ENCODE peak calls at places on chromosomes 6 and 20, in four cellular contexts. Z, X, G and E are unnamed samples.

GRCh38 chr6:129586815-129587214 is 123.2 kb downstream of the ARHGAP18 start:
- DNase-seq in Z (no peak), X (no peak), G (no peak), E (no peak)

GRCh38 chr6:46014511-46015118 is 1.0 kb downstream of the CLIC5 start:
- DNase-seq in Z (no peak), X (no peak), G (peak; percentile 50), E (no peak)

GRCh38 chr6:87198496-87198895 is 43.1 kb downstream of the ZNF292 start:
- DNase-seq in Z (no peak), X (no peak), G (no peak), E (no peak)

GRCh38 chr20:63552481-63553249 is 1.3 kb upstream of the FNDC11 start:
- DNase-seq in Z (peak; percentile 52), X (no peak), G (no peak), E (peak; percentile 62)

GRCh38 chr20:32227744-32228688 is 20.3 kb downstream of the POFUT1 start:
- DNase-seq in Z (no peak), X (no peak), G (no peak), E (no peak)

GRCh38 chr6:11989376-11989775 is 22.7 kb upstream of the HIVEP1 start:
- DNase-seq in Z (no peak), X (no peak), G (no peak), E (no peak)

GRCh38 chr6:138734585-138734984 is 39.0 kb upstream of the CCDC28A start:
- DNase-seq in Z (no peak), X (no peak), G (no peak), E (no peak)

GRCh38 chr6:156886409-156886808 is 109.2 kb downstream of the ARID1B start:
- DNase-seq in Z (no peak), X (no peak), G (no peak), E (no peak)

GRCh38 chr6:160137989-160138835 is 16.6 kb downstream of the SLC22A1 start:
- DNase-seq in Z (peak; percentile 23), X (peak; percentile 57), G (peak; percentile 66), E (peak; percentile 61)

GRCh38 chr6:88725111-88725711 is 238.2 kb downstream of the RNGTT start:
- DNase-seq in Z (peak; percentile 26), X (peak; percentile 4), G (peak; percentile 77), E (no peak)

GRCh38 chr6:169966312-169967181 is 215.1 kb downstream of the ERMARD start:
- DNase-seq in Z (no peak), X (no peak), G (no peak), E (no peak)

GRCh38 chr6:118748311-118749062 is 97.1 kb upstream of the CEP85L start:
- DNase-seq in Z (no peak), X (no peak), G (peak; percentile 43), E (no peak)

GRCh38 chr6:15911753-15912504 is 217.0 kb upstream of the MYLIP start:
- DNase-seq in Z (no peak), X (no peak), G (no peak), E (peak; percentile 46)

GRCh38 chr6:114403858-114404257 is 61.0 kb upstream of the HS3ST5 start:
- DNase-seq in Z (no peak), X (no peak), G (no peak), E (no peak)

GRCh38 chr20:23096986-23097520 is 10.9 kb upstream of the CD93 start:
- DNase-seq in Z (no peak), X (no peak), G (no peak), E (no peak)

GRCh38 chr6:56528412-56528841 is 114.3 kb downstream of the DST start:
- DNase-seq in Z (no peak), X (no peak), G (no peak), E (no peak)

GRCh38 chr6:71139249-71139648 is 149.4 kb upstream of the OGFRL1 start:
- DNase-seq in Z (no peak), X (no peak), G (no peak), E (no peak)

GRCh38 chr20:36527331-36528125 is 13.8 kb upstream of the MYL9 start:
- DNase-seq in Z (no peak), X (no peak), G (no peak), E (no peak)

GRCh38 chr6:139508023-139508422 is 133.6 kb upstream of the CITED2 start:
- DNase-seq in Z (no peak), X (peak; percentile 23), G (no peak), E (no peak)

GRCh38 chr6:23956988-23957387 is 169.0 kb upstream of the NRSN1 start:
- DNase-seq in Z (no peak), X (no peak), G (no peak), E (no peak)

GRCh38 chr6:129555206-129555832 is 154.7 kb downstream of the ARHGAP18 start:
- DNase-seq in Z (no peak), X (no peak), G (no peak), E (no peak)

GRCh38 chr6:48782230-48782629 is 671.2 kb upstream of the PTCHD4 start:
- DNase-seq in Z (no peak), X (no peak), G (no peak), E (no peak)

GRCh38 chr20:63829943-63830820 is 882 bp downstream of the ZBTB46 start:
- DNase-seq in Z (no peak), X (no peak), G (peak; percentile 50), E (no peak)

GRCh38 chr6:169220068-169220964 is 33.3 kb downstream of the THBS2 start:
- DNase-seq in Z (no peak), X (no peak), G (no peak), E (no peak)

GRCh38 chr6:34792605-34793500 is 970 bp downstream of the BLTP3A start:
- DNase-seq in Z (no peak), X (peak; percentile 57), G (peak; percentile 25), E (no peak)

GRCh38 chr6:149075616-149076354 is 241.7 kb upstream of the TAB2 start:
- DNase-seq in Z (no peak), X (no peak), G (no peak), E (no peak)

GRCh38 chr6:53306819-53307347 is 41.9 kb downstream of the ELOVL5 start:
- DNase-seq in Z (peak; percentile 79), X (peak; percentile 89), G (no peak), E (no peak)

GRCh38 chr6:8536122-8536521 is 100.8 kb upstream of the SLC35B3 start:
- DNase-seq in Z (no peak), X (no peak), G (no peak), E (no peak)
- TF ChIP-seq TCF7 in Z (no peak), X (no peak), G (no peak), E (no peak)

GRCh38 chr6:223136-223535 is 69.2 kb upstream of the DUSP22 start:
- DNase-seq in Z (no peak), X (no peak), G (no peak), E (no peak)
- TF ChIP-seq TCF7 in Z (no peak), X (no peak), G (no peak), E (no peak)

GRCh38 chr6:166952122-166952521 is 4.2 kb downstream of the RNASET2 start:
- DNase-seq in Z (no peak), X (no peak), G (no peak), E (no peak)

GRCh38 chr6:166952567-166953464 is 3.5 kb downstream of the RNASET2 start:
- DNase-seq in Z (no peak), X (no peak), G (no peak), E (no peak)

GRCh38 chr6:166950443-166950821 is 5.9 kb downstream of the RNASET2 start:
- DNase-seq in Z (no peak), X (no peak), G (no peak), E (no peak)

GRCh38 chr6:166949533-166950442 is 6.6 kb downstream of the RNASET2 start:
- DNase-seq in Z (no peak), X (no peak), G (peak; percentile 46), E (no peak)

GRCh38 chr6:166951670-166952060 is 4.7 kb downstream of the RNASET2 start:
- DNase-seq in Z (no peak), X (no peak), G (no peak), E (no peak)
- TF ChIP-seq TCF7 in Z (no peak), X (no peak), G (no peak), E (no peak)

GRCh38 chr6:122476131-122476530 is 4.5 kb upstream of the SERINC1 start:
- DNase-seq in Z (no peak), X (peak; percentile 24), G (no peak), E (peak; percentile 34)
- TF ChIP-seq TCF7 in Z (no peak), X (no peak), G (no peak), E (no peak)

GRCh38 chr6:36633915-36634314 is 39.8 kb downstream of the SRSF3 start:
- DNase-seq in Z (no peak), X (peak; percentile 70), G (no peak), E (no peak)
- TF ChIP-seq TCF7 in Z (no peak), X (no peak), G (no peak), E (no peak)